ENCODE peak calls at places on chromosome 9, in seven cellular contexts. One of them, this sample, is unnamed.

GRCh38 chr9:137437691-137438590 is 3.2 kb downstream of the ENTPD8 start:
- DNase-seq in GM12865: no peak
- DNase-seq in foreskin fibroblast: no peak
- DNase-seq in keratinocyte: no peak
- DNase-seq in B cell: no peak
- DNase-seq in stomach: peak; percentile 61
- DNase-seq in cardiac fibroblast: no peak
- DNase-seq in this sample: no peak

GRCh38 chr9:133973791-133974630 is 18.1 kb downstream of the VAV2 start:
- DNase-seq in GM12865: no peak
- DNase-seq in foreskin fibroblast: no peak
- DNase-seq in keratinocyte: no peak
- DNase-seq in B cell: no peak
- DNase-seq in stomach: peak; percentile 65
- DNase-seq in cardiac fibroblast: no peak
- DNase-seq in this sample: no peak

GRCh38 chr9:130741831-130742449 is 48.4 kb downstream of the EXOSC2 start:
- DNase-seq in GM12865: no peak
- DNase-seq in foreskin fibroblast: peak; percentile 76
- DNase-seq in keratinocyte: peak; percentile 32
- DNase-seq in B cell: no peak
- DNase-seq in stomach: no peak
- DNase-seq in cardiac fibroblast: peak; percentile 83
- DNase-seq in this sample: peak; percentile 83

GRCh38 chr9:100425758-100426157 is 1.2 kb upstream of the MSANTD3 start:
- DNase-seq in GM12865: no peak
- DNase-seq in foreskin fibroblast: no peak
- DNase-seq in keratinocyte: no peak
- DNase-seq in B cell: no peak
- DNase-seq in stomach: no peak
- DNase-seq in cardiac fibroblast: no peak
- DNase-seq in this sample: peak; percentile 47

GRCh38 chr9:114238919-114239879 is 83.7 kb upstream of the ORM1 start:
- DNase-seq in GM12865: no peak
- DNase-seq in foreskin fibroblast: peak; percentile 79
- DNase-seq in keratinocyte: no peak
- DNase-seq in B cell: no peak
- DNase-seq in stomach: no peak
- DNase-seq in cardiac fibroblast: peak; percentile 44
- DNase-seq in this sample: peak; percentile 79

GRCh38 chr9:14627513-14627912 is 65.7 kb downstream of the ZDHHC21 start:
- DNase-seq in GM12865: no peak
- DNase-seq in foreskin fibroblast: no peak
- DNase-seq in keratinocyte: no peak
- DNase-seq in B cell: no peak
- DNase-seq in stomach: no peak
- DNase-seq in cardiac fibroblast: no peak
- DNase-seq in this sample: no peak

GRCh38 chr9:133659566-133659965 is 23.4 kb downstream of the DBH start:
- DNase-seq in GM12865: no peak
- DNase-seq in foreskin fibroblast: no peak
- DNase-seq in keratinocyte: no peak
- DNase-seq in B cell: no peak
- DNase-seq in stomach: no peak
- DNase-seq in cardiac fibroblast: no peak
- DNase-seq in this sample: no peak

GRCh38 chr9:72305102-72305546 is 59.9 kb downstream of the ZFAND5 start:
- DNase-seq in GM12865: peak; percentile 35
- DNase-seq in foreskin fibroblast: peak; percentile 32
- DNase-seq in keratinocyte: peak; percentile 50
- DNase-seq in B cell: peak; percentile 64
- DNase-seq in stomach: peak; percentile 85
- DNase-seq in cardiac fibroblast: peak; percentile 96
- DNase-seq in this sample: peak; percentile 97

GRCh38 chr9:112361602-112362001 is 18.3 kb upstream of the HSDL2 start:
- DNase-seq in GM12865: peak; percentile 64
- DNase-seq in foreskin fibroblast: no peak
- DNase-seq in keratinocyte: no peak
- DNase-seq in B cell: peak; percentile 66
- DNase-seq in stomach: no peak
- DNase-seq in cardiac fibroblast: peak; percentile 72
- DNase-seq in this sample: peak; percentile 58

GRCh38 chr9:28051559-28051958 is 478.3 kb upstream of the C9orf72 start:
- DNase-seq in GM12865: no peak
- DNase-seq in foreskin fibroblast: no peak
- DNase-seq in keratinocyte: no peak
- DNase-seq in B cell: no peak
- DNase-seq in stomach: no peak
- DNase-seq in cardiac fibroblast: no peak
- DNase-seq in this sample: no peak

GRCh38 chr9:137444106-137444790 is 3.1 kb upstream of the ENTPD8 start:
- DNase-seq in GM12865: no peak
- DNase-seq in foreskin fibroblast: no peak
- DNase-seq in keratinocyte: no peak
- DNase-seq in B cell: no peak
- DNase-seq in stomach: no peak
- DNase-seq in cardiac fibroblast: no peak
- DNase-seq in this sample: no peak

GRCh38 chr9:98867109-98867433 is 59.6 kb downstream of the GALNT12 start:
- DNase-seq in GM12865: no peak
- DNase-seq in foreskin fibroblast: no peak
- DNase-seq in keratinocyte: no peak
- DNase-seq in B cell: no peak
- DNase-seq in stomach: no peak
- DNase-seq in cardiac fibroblast: no peak
- DNase-seq in this sample: no peak

GRCh38 chr9:104386425-104387069 is 117.5 kb upstream of the OR13F1 start:
- DNase-seq in GM12865: peak; percentile 37
- DNase-seq in foreskin fibroblast: peak; percentile 1
- DNase-seq in keratinocyte: no peak
- DNase-seq in B cell: peak; percentile 2
- DNase-seq in stomach: no peak
- DNase-seq in cardiac fibroblast: peak; percentile 74
- DNase-seq in this sample: peak; percentile 57

GRCh38 chr9:124218438-124219289 is 39.1 kb upstream of the NEK6 start:
- DNase-seq in GM12865: peak; percentile 90
- DNase-seq in foreskin fibroblast: peak; percentile 58
- DNase-seq in keratinocyte: no peak
- DNase-seq in B cell: peak; percentile 85
- DNase-seq in stomach: peak; percentile 68
- DNase-seq in cardiac fibroblast: peak; percentile 63
- DNase-seq in this sample: peak; percentile 55

GRCh38 chr9:104386020-104386419 is 118.0 kb upstream of the OR13F1 start:
- DNase-seq in GM12865: no peak
- DNase-seq in foreskin fibroblast: no peak
- DNase-seq in keratinocyte: no peak
- DNase-seq in B cell: no peak
- DNase-seq in stomach: no peak
- DNase-seq in cardiac fibroblast: no peak
- DNase-seq in this sample: no peak

GRCh38 chr9:407255-407654 is 192.6 kb downstream of the DOCK8 start:
- DNase-seq in GM12865: no peak
- DNase-seq in foreskin fibroblast: no peak
- DNase-seq in keratinocyte: no peak
- DNase-seq in B cell: no peak
- DNase-seq in stomach: no peak
- DNase-seq in cardiac fibroblast: no peak
- DNase-seq in this sample: no peak

DNA sequence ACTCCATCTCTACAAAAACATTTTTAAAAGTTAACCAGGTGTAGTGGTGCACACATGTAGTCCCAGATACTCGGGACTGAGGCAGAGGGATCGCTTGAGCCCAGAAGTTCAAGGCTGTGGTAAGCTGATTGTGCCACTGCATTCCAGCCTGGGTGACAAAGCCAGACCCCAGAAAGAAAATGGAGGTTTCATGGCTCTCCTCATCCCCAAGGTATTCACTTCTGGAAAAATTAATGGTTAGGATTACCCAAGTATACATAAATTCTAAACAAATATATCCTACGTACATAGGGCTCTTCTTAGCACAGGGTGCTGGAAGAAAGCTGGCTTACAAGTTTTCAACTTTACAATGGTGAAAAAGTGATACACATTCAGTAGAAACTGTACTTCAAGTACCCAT is 18.6 kb upstream of the RECK start:
- DNase-seq in GM12865: no peak
- DNase-seq in foreskin fibroblast: no peak
- DNase-seq in keratinocyte: no peak
- DNase-seq in B cell: no peak
- DNase-seq in stomach: no peak
- DNase-seq in cardiac fibroblast: no peak
- DNase-seq in this sample: no peak
- TF ChIP-seq CTCF in GM12865: no peak
- TF ChIP-seq CTCF in foreskin fibroblast: no peak
- TF ChIP-seq CTCF in keratinocyte: no peak
- TF ChIP-seq CTCF in B cell: no peak
- TF ChIP-seq CTCF in stomach: no peak
- TF ChIP-seq CTCF in cardiac fibroblast: no peak
- TF ChIP-seq CTCF in this sample: no peak

DNA sequence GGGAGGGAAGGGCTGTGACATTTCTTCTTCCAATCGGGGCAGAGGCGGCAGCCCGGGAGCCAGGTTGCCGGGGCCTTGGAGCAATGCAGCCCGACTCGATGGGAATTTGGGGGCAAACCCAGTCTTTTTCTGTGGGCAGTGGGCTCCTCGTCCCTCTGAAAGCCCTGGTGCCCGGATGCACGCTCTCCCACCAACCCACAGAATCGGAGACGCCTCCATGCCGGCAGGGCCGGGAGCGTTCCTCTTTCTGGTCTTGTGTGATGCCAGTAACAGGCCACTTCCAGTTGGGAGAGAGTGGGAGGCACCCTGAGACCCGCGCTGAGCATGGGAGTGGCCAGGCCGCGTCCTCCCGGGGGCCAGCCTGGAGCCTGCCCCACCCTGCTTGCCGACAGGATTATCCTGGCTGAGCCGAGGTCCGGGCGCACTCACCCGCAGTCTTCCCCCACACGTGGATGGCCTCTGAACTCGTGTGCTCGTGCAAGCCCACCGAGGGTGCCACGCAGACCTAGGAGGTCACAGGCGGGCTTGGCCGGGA is 17.8 kb downstream of the OLFM1 start:
- DNase-seq in GM12865: no peak
- DNase-seq in foreskin fibroblast: no peak
- DNase-seq in keratinocyte: no peak
- DNase-seq in B cell: no peak
- DNase-seq in stomach: no peak
- DNase-seq in cardiac fibroblast: no peak
- DNase-seq in this sample: no peak
- TF ChIP-seq CTCF in GM12865: no peak
- TF ChIP-seq CTCF in foreskin fibroblast: no peak
- TF ChIP-seq CTCF in keratinocyte: no peak
- TF ChIP-seq CTCF in B cell: no peak
- TF ChIP-seq CTCF in stomach: no peak
- TF ChIP-seq CTCF in cardiac fibroblast: no peak
- TF ChIP-seq CTCF in this sample: no peak

GRCh38 chr9:37464426-37465248 is 613 bp downstream of the ZBTB5 start:
- DNase-seq in GM12865: peak; percentile 80
- DNase-seq in foreskin fibroblast: peak; percentile 45
- DNase-seq in keratinocyte: no peak
- DNase-seq in B cell: peak; percentile 93
- DNase-seq in stomach: peak; percentile 72
- DNase-seq in cardiac fibroblast: peak; percentile 77
- DNase-seq in this sample: peak; percentile 59
- TF ChIP-seq CTCF in GM12865: no peak
- TF ChIP-seq CTCF in foreskin fibroblast: no peak
- TF ChIP-seq CTCF in keratinocyte: no peak
- TF ChIP-seq CTCF in B cell: no peak
- TF ChIP-seq CTCF in stomach: no peak
- TF ChIP-seq CTCF in cardiac fibroblast: no peak
- TF ChIP-seq CTCF in this sample: no peak

DNA sequence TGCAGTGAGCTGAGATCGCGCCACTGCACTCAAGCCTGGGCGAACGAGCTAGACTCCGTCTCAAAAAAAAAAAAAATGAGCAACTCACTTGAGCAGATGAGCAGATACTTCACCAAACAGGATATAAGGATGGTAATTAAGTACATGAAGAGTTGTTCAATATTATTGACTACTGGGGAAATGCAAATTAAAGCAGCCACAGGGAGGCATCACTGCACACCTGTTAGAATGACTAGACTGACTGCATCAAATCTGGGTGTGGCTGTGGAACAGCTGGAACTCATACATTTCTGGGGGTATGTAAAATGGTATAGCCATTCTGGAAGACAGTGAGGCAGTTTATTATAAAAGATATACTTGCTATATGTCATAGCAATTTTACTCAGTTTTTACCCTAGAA is 93.0 kb downstream of the WNK2 start:
- DNase-seq in GM12865: no peak
- DNase-seq in foreskin fibroblast: no peak
- DNase-seq in keratinocyte: no peak
- DNase-seq in B cell: peak; percentile 36
- DNase-seq in stomach: peak; percentile 17
- DNase-seq in cardiac fibroblast: no peak
- DNase-seq in this sample: peak; percentile 4
- TF ChIP-seq CTCF in GM12865: no peak
- TF ChIP-seq CTCF in foreskin fibroblast: no peak
- TF ChIP-seq CTCF in keratinocyte: no peak
- TF ChIP-seq CTCF in B cell: no peak
- TF ChIP-seq CTCF in stomach: no peak
- TF ChIP-seq CTCF in cardiac fibroblast: no peak
- TF ChIP-seq CTCF in this sample: no peak

This sample was measured in fibroblast of mammary gland.